ENCODE peak calls at places on chromosomes 3 and 15, in seven cellular contexts. O, P, S, J, Q, U and T are unnamed samples. For H3K4me1, the result is how much of the 10 kb centered on the place peaks cover.

GRCh38 chr3:186121968-186122367 is 13.1 kb upstream of the ETV5 start:
- DNase-seq in U (peak), O (no peak), Q (peak), P (peak), S (no peak), J (no peak), T (no peak)

GRCh38 chr3:56837196-56837955 is 35.6 kb upstream of the ARHGEF3 start:
- DNase-seq in J (no peak), P (no peak), S (no peak), Q (peak), O (no peak), U (no peak), T (no peak)

GRCh38 chr3:49020335-49021212 is 1.3 kb upstream of the NDUFAF3 start:
- DNase-seq in Q (no peak), O (peak), P (peak), U (peak), S (no peak), J (no peak), T (peak)

GRCh38 chr3:103976931-103977339 is 1389.8 kb upstream of the ALCAM start:
- DNase-seq in J (no peak), O (no peak), P (no peak), Q (no peak), U (no peak), S (no peak), T (no peak)

GRCh38 chr3:134815519-134815918 is 20.5 kb downstream of the EPHB1 start:
- DNase-seq in S (no peak), Q (no peak), O (no peak), P (no peak), J (no peak), U (no peak), T (no peak)

GRCh38 chr3:3778641-3779270 is 20.5 kb upstream of the LRRN1 start:
- DNase-seq in J (no peak), S (no peak), Q (peak), O (no peak), U (no peak), P (no peak), T (no peak)

GRCh38 chr3:197736491-197737318 is at the start of gene RUBCN:
- DNase-seq in P (peak), S (peak), O (peak), U (peak), J (peak), Q (peak), T (peak)

GRCh38 chr3:167876603-167877325 is 141.2 kb downstream of the SERPINI1 start:
- DNase-seq in J (no peak), Q (peak), S (peak), U (no peak), O (peak), P (no peak), T (no peak)

GRCh38 chr3:187150599-187150998 is 11.3 kb upstream of the RPL39L start:
- DNase-seq in Q (no peak), S (no peak), P (peak), J (no peak), U (no peak), O (no peak), T (peak)

DNA sequence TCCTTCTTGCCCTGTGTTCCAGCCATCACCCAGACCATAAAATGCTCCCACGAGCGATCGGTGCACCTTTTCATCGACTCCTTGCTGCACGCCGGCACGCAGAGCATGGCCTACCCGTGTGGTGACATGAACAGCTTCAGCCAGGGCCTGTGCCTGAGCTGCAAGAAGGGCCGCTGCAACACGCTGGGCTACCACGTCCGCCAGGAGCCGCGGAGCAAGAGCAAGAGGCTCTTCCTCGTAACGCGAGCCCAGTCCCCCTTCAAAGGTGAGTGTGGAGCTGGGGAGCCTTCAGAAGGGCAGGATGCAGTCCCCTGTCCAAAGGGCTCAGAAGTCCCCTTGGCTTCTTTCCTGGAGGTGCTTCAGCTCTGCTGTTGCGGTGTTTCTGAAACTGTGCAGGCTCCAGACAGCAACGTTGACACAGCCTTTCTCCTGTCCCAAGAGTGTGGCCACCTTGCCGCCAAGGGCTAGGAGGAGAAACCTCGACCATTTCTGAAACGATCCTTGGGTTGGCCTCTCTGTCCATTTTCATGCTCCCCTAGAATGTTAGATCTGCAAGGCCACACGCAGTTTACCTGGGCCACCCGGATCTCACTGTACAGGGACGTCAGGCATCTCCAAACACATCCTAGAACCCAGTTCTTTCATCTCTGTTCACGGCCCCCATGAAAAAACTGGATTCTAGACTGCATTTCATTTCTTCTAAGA is 116.7 kb downstream of the LIPC start:
- DNase-seq in P (no peak), S (no peak), J (no peak), O (no peak), Q (no peak), U (peak), T (no peak)
- H3K4me1 ChIP-seq in P (under half), S (under half), J (half or more), O (under half), Q (under half), U (under half), T (under half)

DNA sequence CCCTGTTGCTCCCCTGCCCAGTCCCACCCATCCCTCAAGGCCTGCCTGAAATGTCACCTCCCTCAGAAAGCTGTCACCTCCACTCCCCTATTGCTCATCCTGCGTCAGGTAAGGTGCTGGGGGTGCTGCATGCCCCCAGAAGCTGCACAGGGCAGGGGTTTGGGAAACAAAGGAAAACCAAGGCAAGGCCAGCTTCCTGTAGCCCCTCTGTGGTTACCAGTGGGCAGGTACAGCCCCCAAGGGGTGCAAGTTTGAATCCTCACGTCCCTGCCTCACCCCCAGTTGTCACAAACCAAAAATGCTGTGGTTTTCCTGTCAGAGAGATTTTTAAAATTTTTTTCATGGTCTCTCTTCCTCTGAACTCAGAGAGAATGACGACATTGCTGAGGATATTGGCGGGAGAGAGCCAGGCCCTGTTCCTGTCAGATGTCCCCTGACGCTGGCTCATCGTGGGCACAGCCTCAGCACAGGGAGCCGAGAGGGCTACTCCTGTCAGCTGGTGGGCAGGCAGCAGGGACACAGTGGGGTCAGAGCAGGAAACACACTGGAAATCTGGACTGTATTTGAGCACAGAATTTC is 27.0 kb downstream of the PSTPIP1 start:
- DNase-seq in U (no peak), J (no peak), O (no peak), Q (no peak), S (peak), P (no peak), T (peak)
- H3K4me1 ChIP-seq in U (under half), J (under half), O (under half), Q (under half), S (under half), P (under half), T (under half)

GRCh38 chr3:146159037-146159436 is 1.9 kb downstream of the PLOD2 start:
- DNase-seq in O (no peak), Q (no peak), J (no peak), P (no peak), U (no peak), S (no peak), T (no peak)
- H3K4me1 ChIP-seq in O (half or more), Q (under half), J (half or more), P (half or more), U (half or more), S (under half), T (under half)

GRCh38 chr3:159796744-159797143 is 191.9 kb upstream of the IL12A start:
- DNase-seq in O (no peak), J (peak), Q (peak), P (no peak), S (peak), U (no peak), T (no peak)

GRCh38 chr3:159796226-159796625 is 192.4 kb upstream of the IL12A start:
- DNase-seq in P (no peak), S (no peak), J (no peak), Q (no peak), O (no peak), U (no peak), T (no peak)

GRCh38 chr3:159795050-159795449 is 193.6 kb upstream of the IL12A start:
- DNase-seq in J (no peak), P (no peak), O (peak), U (no peak), Q (no peak), S (no peak), T (no peak)

GRCh38 chr3:159797771-159798170 is 190.9 kb upstream of the IL12A start:
- DNase-seq in S (no peak), U (no peak), P (no peak), J (no peak), Q (no peak), O (no peak), T (no peak)

DNA sequence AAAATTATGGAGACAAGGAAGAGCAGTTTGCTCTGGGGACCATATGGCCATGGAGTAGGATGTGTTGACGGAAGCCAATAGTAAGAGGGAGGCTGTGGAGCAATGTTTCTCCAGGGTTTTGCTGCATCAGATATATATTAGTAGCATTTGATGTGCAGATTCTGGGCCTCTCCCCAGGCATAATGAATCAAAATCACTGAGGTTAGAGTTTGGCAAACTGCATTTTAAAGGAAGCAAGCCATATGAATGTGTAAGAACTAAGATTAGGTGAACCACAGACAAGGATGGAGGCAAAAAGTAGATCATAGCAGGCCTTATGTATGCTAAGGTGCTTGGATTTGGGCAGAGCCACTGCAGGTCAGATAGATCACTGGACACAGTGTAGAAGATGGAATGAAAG is 192.9 kb upstream of the IL12A start:
- DNase-seq in U (no peak), Q (no peak), O (no peak), S (no peak), P (no peak), J (no peak), T (no peak)
- H3K4me1 ChIP-seq in U (under half), Q (under half), O (half or more), S (under half), P (under half), J (half or more), T (under half)

DNA sequence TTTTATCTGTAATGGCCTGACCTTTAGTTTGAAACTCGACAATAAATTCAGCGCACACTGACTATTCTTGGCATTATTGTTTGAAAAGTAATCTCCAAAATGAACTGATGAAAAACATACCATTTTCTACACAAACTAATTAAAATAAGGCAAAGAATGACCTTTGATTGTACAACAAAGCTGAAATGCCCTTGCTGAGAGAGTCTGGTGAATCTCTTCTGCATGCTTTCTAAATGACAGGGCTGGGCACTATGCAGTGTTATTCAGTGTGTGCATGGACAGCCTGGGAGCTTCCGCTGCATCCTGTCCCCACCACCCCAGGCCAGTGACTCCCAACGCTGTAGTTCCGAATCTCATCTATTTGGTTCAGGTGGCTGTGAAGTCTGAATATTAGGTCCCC is 530.8 kb downstream of the FOXP1 start:
- DNase-seq in S (no peak), Q (no peak), J (no peak), U (no peak), P (no peak), O (peak), T (no peak)
- H3K4me1 ChIP-seq in S (under half), Q (under half), J (half or more), U (under half), P (under half), O (half or more), T (half or more)

GRCh38 chr15:23065836-23066235 is 26.5 kb upstream of the TUBGCP5 start:
- DNase-seq in S (no peak), O (no peak), Q (no peak), U (no peak), J (no peak), P (no peak), T (no peak)
- H3K4me1 ChIP-seq in S (under half), O (under half), Q (under half), U (under half), J (under half), P (under half), T (under half)

GRCh38 chr3:45606003-45606402 is 11.5 kb downstream of the LIMD1 start:
- DNase-seq in J (no peak), Q (no peak), S (no peak), O (no peak), U (no peak), P (no peak), T (no peak)

GRCh38 chr3:45604066-45604465 is 9.5 kb downstream of the LIMD1 start:
- DNase-seq in O (no peak), U (no peak), Q (no peak), S (no peak), J (no peak), P (no peak), T (no peak)

GRCh38 chr3:45604999-45605398 is 10.4 kb downstream of the LIMD1 start:
- DNase-seq in S (no peak), P (no peak), J (no peak), Q (no peak), O (no peak), U (no peak), T (no peak)

GRCh38 chr3:45604596-45604995 is 10.0 kb downstream of the LIMD1 start:
- DNase-seq in U (no peak), Q (no peak), O (no peak), J (no peak), P (no peak), S (no peak), T (no peak)

GRCh38 chr3:45605569-45605968 is 11.0 kb downstream of the LIMD1 start:
- DNase-seq in J (no peak), S (no peak), U (no peak), O (no peak), P (no peak), Q (no peak), T (no peak)
- H3K4me1 ChIP-seq in J (under half), S (under half), U (under half), O (half or more), P (under half), Q (under half), T (under half)

DNA sequence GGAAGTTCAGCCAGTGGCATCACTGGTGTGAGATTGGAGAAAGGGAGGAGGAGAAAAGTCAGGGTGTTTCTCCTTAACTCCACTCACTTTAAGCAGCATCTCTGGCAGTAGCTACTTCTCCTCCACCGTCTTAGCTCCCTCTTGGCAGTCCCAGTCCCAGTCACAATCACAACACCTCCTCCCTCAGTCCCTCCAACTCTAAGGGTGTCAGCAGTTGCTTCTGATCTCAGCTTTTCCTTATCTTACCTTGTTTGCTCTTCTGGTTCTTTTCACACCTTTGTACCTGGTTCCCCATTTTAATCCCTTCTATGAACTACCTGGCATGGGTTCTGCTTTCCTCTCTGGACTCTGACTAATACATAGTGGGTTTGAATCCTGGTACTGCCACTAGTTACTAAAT is 188.3 kb upstream of the CTDSPL start:
- DNase-seq in Q (no peak), O (no peak), U (no peak), S (no peak), J (no peak), P (peak), T (no peak)
- H3K4me1 ChIP-seq in Q (under half), O (under half), U (under half), S (under half), J (under half), P (half or more), T (under half)

DNA sequence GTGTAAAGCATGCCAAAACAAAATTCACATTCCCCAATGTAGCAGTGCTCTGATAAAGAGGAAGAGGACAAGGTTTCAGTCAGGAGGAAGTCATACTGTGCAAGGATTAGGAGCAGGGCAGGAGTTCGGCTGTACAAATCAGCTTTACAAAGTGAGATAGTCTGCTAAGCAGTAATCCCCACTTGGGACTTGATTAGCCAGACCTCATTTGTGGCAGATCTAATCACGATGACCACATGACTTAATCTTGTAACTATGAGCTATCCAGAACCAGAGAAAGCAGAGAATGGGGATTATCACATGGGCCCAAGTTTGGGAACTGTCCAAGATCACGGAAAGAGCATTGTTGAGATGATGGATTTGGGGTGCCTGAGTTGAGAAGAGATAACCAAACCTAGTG is 7.8 kb downstream of the DCBLD2 start:
- DNase-seq in U (no peak), Q (no peak), O (no peak), P (no peak), J (no peak), S (peak), T (no peak)
- H3K4me1 ChIP-seq in U (half or more), Q (half or more), O (half or more), P (under half), J (half or more), S (under half), T (under half)